ENCODE peak calls at places on chromosomes 6 and 20, in nine cellular contexts. X is cardiac fibroblast, L is AG04450, V is right atrium auricular region, D is psoas muscle, E is endothelial cell, W is foreskin keratinocyte, A is GM13977, U is mammary epithelial cell. F is an unnamed sample.
A peak's percentile ranks its signal among the peaks of the same experiment; 100 is the strongest.

GRCh38 chr6:4459032-4459431 is 317.2 kb upstream of the CDYL start:
- DNase-seq in X (peak; percentile 92), L (peak; percentile 63), V (peak; percentile 62), D (no peak), E (peak; percentile 17), W (peak; percentile 92), A (no peak), U (peak; percentile 72), F (no peak)

GRCh38 chr6:45637611-45638257 is 260.0 kb upstream of the SUPT3H start:
- DNase-seq in X (no peak), L (no peak), V (no peak), D (no peak), E (no peak), W (no peak), A (no peak), U (no peak), F (no peak)

GRCh38 chr6:46876126-46876525 is 45.6 kb downstream of the ADGRF5 start:
- DNase-seq in X (peak; percentile 89), L (no peak), V (no peak), D (no peak), E (peak; percentile 66), W (peak; percentile 99), A (no peak), U (peak; percentile 97), F (no peak)

GRCh38 chr20:49297605-49298530 is 20.0 kb upstream of the ZNFX1 start:
- DNase-seq in X (no peak), L (no peak), V (no peak), D (no peak), E (no peak), W (no peak), A (no peak), U (no peak), F (no peak)

GRCh38 chr6:854405-855073 is 161.6 kb upstream of the EXOC2 start:
- DNase-seq in X (no peak), L (no peak), V (no peak), D (no peak), E (no peak), W (no peak), A (no peak), U (no peak), F (no peak)

GRCh38 chr6:111871207-111871606 is 2.0 kb downstream of the FYN start:
- DNase-seq in X (no peak), L (no peak), V (no peak), D (no peak), E (no peak), W (no peak), A (peak; percentile 27), U (no peak), F (no peak)

GRCh38 chr6:106084973-106085686 is 1.0 kb upstream of the PRDM1 start:
- DNase-seq in X (peak; percentile 73), L (no peak), V (no peak), D (no peak), E (peak; percentile 45), W (peak; percentile 39), A (no peak), U (peak; percentile 51), F (no peak)

GRCh38 chr6:3867616-3868502 is 18.7 kb downstream of the FAM50B start:
- DNase-seq in X (peak; percentile 50), L (no peak), V (peak; percentile 43), D (no peak), E (no peak), W (no peak), A (no peak), U (peak; percentile 51), F (no peak)

GRCh38 chr6:766625-767024 is 73.7 kb upstream of the EXOC2 start:
- DNase-seq in X (no peak), L (no peak), V (no peak), D (no peak), E (no peak), W (no peak), A (no peak), U (no peak), F (no peak)

GRCh38 chr20:19252670-19253120 is 40.3 kb downstream of the SLC24A3 start:
- DNase-seq in X (peak; percentile 90), L (no peak), V (no peak), D (peak; percentile 60), E (no peak), W (peak; percentile 66), A (no peak), U (no peak), F (no peak)

GRCh38 chr6:89110288-89110687 is 7.6 kb downstream of the SRSF12 start:
- DNase-seq in X (no peak), L (no peak), V (no peak), D (no peak), E (no peak), W (no peak), A (no peak), U (no peak), F (no peak)

GRCh38 chr20:57133926-57134650 is 132.4 kb downstream of the BMP7 start:
- DNase-seq in X (no peak), L (no peak), V (no peak), D (no peak), E (no peak), W (no peak), A (no peak), U (no peak), F (no peak)

GRCh38 chr6:43020847-43021246 is 576 bp upstream of the RRP36 start:
- DNase-seq in X (no peak), L (no peak), V (no peak), D (peak; percentile 56), E (no peak), W (no peak), A (no peak), U (no peak), F (no peak)

GRCh38 chr6:129621252-129621651 is 88.7 kb downstream of the ARHGAP18 start:
- DNase-seq in X (peak; percentile 34), L (no peak), V (no peak), D (peak; percentile 58), E (peak; percentile 26), W (no peak), A (no peak), U (no peak), F (no peak)
- TF ChIP-seq CTCF in X (peak; percentile 47), L (peak; percentile 21), V (no peak), D (peak; percentile 69), E (peak; percentile 30), W (peak; percentile 56), A (peak; percentile 36), U (no peak), F (no peak)

GRCh38 chr20:48196006-48196405 is 410.7 kb upstream of the SULF2 start:
- DNase-seq in X (no peak), L (no peak), V (no peak), D (no peak), E (no peak), W (no peak), A (no peak), U (no peak), F (no peak)

GRCh38 chr20:48197034-48197433 is 411.8 kb upstream of the SULF2 start:
- DNase-seq in X (no peak), L (no peak), V (no peak), D (no peak), E (no peak), W (no peak), A (no peak), U (no peak), F (no peak)

GRCh38 chr20:48201881-48202280 is 416.6 kb upstream of the SULF2 start:
- DNase-seq in X (no peak), L (no peak), V (no peak), D (peak; percentile 12), E (no peak), W (no peak), A (no peak), U (no peak), F (no peak)

GRCh38 chr20:48196486-48196885 is 411.2 kb upstream of the SULF2 start:
- DNase-seq in X (no peak), L (no peak), V (no peak), D (no peak), E (no peak), W (no peak), A (no peak), U (no peak), F (no peak)

DNA sequence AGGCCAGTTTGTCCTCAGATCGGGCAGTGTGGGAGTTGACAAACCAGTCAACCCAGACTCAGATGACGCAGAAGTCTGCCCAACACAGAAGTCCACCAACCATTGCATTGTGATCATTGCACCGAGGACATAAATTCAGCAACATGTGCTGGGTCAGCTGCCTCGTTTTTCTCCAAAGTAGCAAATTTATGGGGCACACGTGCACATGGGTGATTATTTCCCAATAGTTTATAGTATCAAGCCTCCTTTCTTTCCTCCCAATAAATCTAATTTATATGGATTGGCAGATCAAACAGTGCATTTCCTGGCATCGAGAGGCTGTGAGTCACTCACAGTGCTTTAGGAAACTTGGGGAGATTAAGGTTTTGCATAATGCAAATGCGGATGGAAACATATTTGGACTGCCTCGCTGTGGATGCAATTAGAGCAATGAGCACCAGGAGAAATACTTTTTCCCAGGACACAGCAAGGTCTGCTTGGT is 413.7 kb upstream of the SULF2 start:
- DNase-seq in X (no peak), L (no peak), V (no peak), D (peak; percentile 8), E (no peak), W (no peak), A (no peak), U (no peak), F (no peak)
- TF ChIP-seq CTCF in X (no peak), L (no peak), V (no peak), D (no peak), E (no peak), W (no peak), A (no peak), U (no peak), F (no peak)

DNA sequence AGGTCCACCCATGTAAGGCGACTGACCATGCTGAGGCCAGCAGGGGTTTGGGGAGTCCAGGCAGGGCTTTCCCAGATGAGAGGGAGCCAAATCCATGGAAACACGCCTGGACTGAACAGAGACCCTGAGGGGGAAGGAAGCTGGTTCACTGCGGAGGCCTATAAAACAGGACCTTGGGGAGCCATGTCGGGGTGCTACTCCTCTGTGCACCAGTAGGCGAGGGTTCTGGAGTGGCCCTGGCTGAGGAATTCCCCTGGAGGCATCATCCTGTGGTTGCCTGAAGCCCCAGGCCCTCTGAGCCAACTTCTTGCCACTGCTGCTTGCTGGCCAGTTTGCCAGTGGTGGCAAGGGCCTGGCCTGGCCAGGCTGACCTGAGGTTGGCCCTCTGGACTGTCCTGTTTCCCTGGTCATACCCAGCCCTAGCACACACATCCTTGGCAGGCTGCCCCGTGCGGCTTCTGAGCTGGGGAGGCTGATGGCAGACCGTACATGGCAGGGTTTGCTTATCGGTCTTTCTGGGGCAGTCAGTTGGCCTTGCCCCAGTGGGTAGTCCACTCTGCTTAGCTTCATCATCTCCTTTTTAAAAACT is 2.2 kb upstream of the LRRN4 start:
- DNase-seq in X (no peak), L (no peak), V (no peak), D (no peak), E (no peak), W (no peak), A (no peak), U (no peak), F (no peak)
- TF ChIP-seq CTCF in X (no peak), L (no peak), V (no peak), D (no peak), E (no peak), W (no peak), A (no peak), U (no peak), F (no peak)

DNA sequence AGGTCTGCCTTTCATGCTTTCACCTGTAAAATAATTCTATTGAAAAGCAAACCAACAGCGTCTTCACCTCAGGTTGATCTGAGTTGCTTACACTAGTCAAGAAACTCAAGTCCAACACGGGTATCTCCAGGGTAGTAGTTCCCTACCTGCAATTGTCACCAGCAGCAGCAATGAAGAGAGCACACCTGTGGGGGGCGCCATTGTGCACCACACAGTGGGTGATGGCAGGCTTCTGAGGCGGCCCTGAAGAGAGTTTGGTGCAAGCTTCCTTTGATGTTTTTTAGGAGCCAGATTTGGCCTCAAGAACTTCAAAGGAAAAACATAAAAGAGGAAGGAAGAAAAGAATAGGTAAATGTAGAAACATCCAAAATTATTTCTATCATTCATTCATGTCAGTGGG is 45.1 kb downstream of the KIAA0319 start:
- DNase-seq in X (no peak), L (no peak), V (no peak), D (no peak), E (no peak), W (no peak), A (no peak), U (no peak), F (no peak)
- TF ChIP-seq CTCF in X (no peak), L (no peak), V (no peak), D (no peak), E (no peak), W (peak; percentile 31), A (peak; percentile 23), U (peak; percentile 13), F (no peak)